ENCODE peak calls at places on chromosomes 4 and X, in six cellular contexts. V, S, I, Y, Z and X are unnamed samples. For H3K4me1, the result is how much of the 10 kb centered on the place peaks cover.

GRCh38 chr4:8571702-8572685 is 8.2 kb upstream of the GPR78 start:
- DNase-seq in V (peak), Y (no peak), Z (no peak), I (no peak), S (no peak), X (no peak)

GRCh38 chrX:94524867-94525266 is 850.9 kb downstream of the FAM133A start:
- DNase-seq in Y (no peak), S (no peak), Z (no peak), I (no peak), V (no peak), X (no peak)

GRCh38 chr4:108068422-108068821 is 78.7 kb downstream of the HADH start:
- DNase-seq in I (no peak), S (no peak), V (no peak), Y (no peak), Z (no peak), X (no peak)

GRCh38 chr4:127400736-127401346 is 231.9 kb upstream of the INTU start:
- DNase-seq in I (no peak), Y (no peak), Z (peak), S (peak), V (peak), X (peak)

GRCh38 chrX:16851827-16852226 is 18.3 kb downstream of the RBBP7 start:
- DNase-seq in V (no peak), S (no peak), Z (no peak), Y (no peak), I (no peak), X (no peak)

GRCh38 chrX:77431227-77431626 is 16.0 kb upstream of the FGF16 start:
- DNase-seq in Y (no peak), V (no peak), S (no peak), Z (peak), I (peak), X (no peak)

GRCh38 chrX:49001521-49002090 is 458 bp downstream of the GRIPAP1 start:
- DNase-seq in V (no peak), S (no peak), I (no peak), Y (no peak), Z (peak), X (peak)

GRCh38 chrX:154459843-154460242 is 1.8 kb downstream of the PLXNA3 start:
- DNase-seq in S (no peak), I (no peak), Y (no peak), Z (no peak), V (no peak), X (no peak)

GRCh38 chrX:41110801-41111625 is 25.8 kb downstream of the USP9X start:
- DNase-seq in S (no peak), Y (no peak), I (no peak), Z (no peak), V (no peak), X (no peak)

GRCh38 chr4:111064342-111064993 is 441.6 kb upstream of the PITX2 start:
- DNase-seq in Z (no peak), V (no peak), Y (no peak), I (no peak), S (no peak), X (no peak)

GRCh38 chr4:111984169-111984873 is 160.9 kb upstream of the FAM241A start:
- DNase-seq in Y (no peak), V (no peak), Z (no peak), S (no peak), I (no peak), X (no peak)

GRCh38 chr4:100288167-100288566 is 97.9 kb upstream of the DDIT4L start:
- DNase-seq in Z (no peak), Y (no peak), I (no peak), V (no peak), S (no peak), X (no peak)

GRCh38 chrX:96480081-96480480 is 204.6 kb upstream of the DIAPH2 start:
- DNase-seq in Y (no peak), S (no peak), Z (no peak), I (no peak), V (no peak), X (no peak)

GRCh38 chr4:6395466-6396228 is 76.8 kb downstream of the PPP2R2C start:
- DNase-seq in V (no peak), Y (no peak), I (no peak), Z (no peak), S (no peak), X (no peak)

GRCh38 chr4:174255374-174255773 is 28.1 kb downstream of the FBXO8 start:
- DNase-seq in I (no peak), Z (no peak), V (no peak), S (no peak), Y (no peak), X (no peak)

GRCh38 chr4:153750197-153750817 is 9.5 kb downstream of the RNF175 start:
- DNase-seq in Y (no peak), I (peak), V (peak), Z (peak), S (peak), X (peak)

GRCh38 chr4:57095245-57095644 is 14.9 kb downstream of the IGFBP7 start:
- DNase-seq in Z (no peak), Y (no peak), V (no peak), I (no peak), S (no peak), X (no peak)

GRCh38 chrX:30822068-30822671 is 66.9 kb downstream of the TAB3 start:
- DNase-seq in Z (peak), S (no peak), Y (no peak), I (no peak), V (no peak), X (no peak)

GRCh38 chrX:129739591-129739990 is 812 bp downstream of the XPNPEP2 start:
- DNase-seq in Z (no peak), Y (no peak), V (no peak), S (no peak), I (no peak), X (no peak)
- H3K4me1 ChIP-seq in Z (under half), Y (under half), V (under half), S (under half), I (under half), X (under half)

GRCh38 chrX:115547448-115547847 is 13.5 kb upstream of the PLS3 start:
- DNase-seq in S (no peak), I (no peak), V (no peak), Y (no peak), Z (no peak), X (no peak)
- TF ChIP-seq CTCF in S (peak), I (no peak), V (no peak), Y (no peak), Z (no peak), X (no peak)

GRCh38 chrX:110394653-110395052 is 36.0 kb downstream of the RTL9 start:
- DNase-seq in Z (no peak), V (no peak), S (no peak), I (no peak), Y (no peak), X (no peak)
- H3K4me3 ChIP-seq in Z (no peak), V (no peak), S (no peak), I (no peak), Y (no peak), X (no peak)

GRCh38 chr4:183190900-183191527 is 92.0 kb downstream of the WWC2 start:
- DNase-seq in Z (no peak), Y (no peak), S (no peak), I (no peak), V (no peak), X (no peak)
- H3K4me1 ChIP-seq in Z (under half), Y (under half), S (under half), I (under half), V (under half), X (under half)

DNA sequence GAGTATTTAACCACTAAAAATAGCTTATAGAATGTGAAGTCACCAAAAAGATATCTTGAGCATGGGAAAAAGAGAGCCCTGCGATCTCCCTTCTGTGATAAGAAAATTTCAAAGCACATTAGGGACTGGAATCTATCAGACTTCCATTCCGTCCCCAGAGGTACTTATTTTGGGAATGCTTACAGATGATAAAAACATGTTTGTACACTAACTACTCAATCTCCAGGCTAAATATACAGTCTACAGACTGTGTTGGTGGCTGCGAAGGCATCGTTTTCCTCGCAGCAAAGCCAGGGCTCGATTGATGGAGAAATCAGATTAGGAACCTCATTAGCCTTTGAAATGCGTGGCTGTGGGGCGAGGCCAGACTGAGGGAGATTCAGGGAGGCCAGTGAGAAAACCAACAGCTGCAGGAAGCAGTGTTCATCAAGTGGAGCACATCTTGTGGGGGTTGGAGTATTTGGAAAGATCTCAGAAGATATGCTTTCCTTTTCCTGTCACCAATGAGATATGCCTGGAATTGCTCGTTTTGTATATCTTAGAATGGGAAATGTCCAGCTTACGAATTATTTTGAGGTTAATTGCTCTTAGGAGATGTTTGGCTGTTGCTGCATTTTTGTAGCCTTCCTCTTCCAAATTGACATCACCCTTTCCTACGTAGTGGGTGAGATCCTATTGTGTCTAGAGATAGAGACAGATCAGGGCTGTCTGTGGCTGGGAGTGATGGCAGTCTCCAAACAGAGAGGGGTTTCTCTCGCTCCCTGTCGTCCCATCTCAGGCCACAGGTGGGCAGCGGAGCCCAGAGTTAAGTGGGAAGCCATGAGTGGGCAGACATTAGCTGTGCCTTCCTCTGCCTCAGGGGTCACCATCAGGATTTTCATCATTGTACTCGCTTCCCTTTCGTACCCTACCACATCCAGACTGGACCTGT is 225.0 kb upstream of the FAT1 start:
- DNase-seq in V (peak), Z (peak), Y (no peak), I (no peak), S (no peak), X (no peak)
- TF ChIP-seq CTCF in V (peak), Z (peak), Y (no peak), I (no peak), S (peak), X (no peak)

GRCh38 chr4:155377281-155377680 is 516 bp upstream of the MAP9 start:
- DNase-seq in Z (no peak), S (no peak), V (no peak), I (no peak), Y (no peak), X (no peak)

GRCh38 chr4:155371432-155372043 is 5.2 kb downstream of the MAP9 start:
- DNase-seq in S (no peak), V (no peak), I (no peak), Z (peak), Y (no peak), X (no peak)

DNA sequence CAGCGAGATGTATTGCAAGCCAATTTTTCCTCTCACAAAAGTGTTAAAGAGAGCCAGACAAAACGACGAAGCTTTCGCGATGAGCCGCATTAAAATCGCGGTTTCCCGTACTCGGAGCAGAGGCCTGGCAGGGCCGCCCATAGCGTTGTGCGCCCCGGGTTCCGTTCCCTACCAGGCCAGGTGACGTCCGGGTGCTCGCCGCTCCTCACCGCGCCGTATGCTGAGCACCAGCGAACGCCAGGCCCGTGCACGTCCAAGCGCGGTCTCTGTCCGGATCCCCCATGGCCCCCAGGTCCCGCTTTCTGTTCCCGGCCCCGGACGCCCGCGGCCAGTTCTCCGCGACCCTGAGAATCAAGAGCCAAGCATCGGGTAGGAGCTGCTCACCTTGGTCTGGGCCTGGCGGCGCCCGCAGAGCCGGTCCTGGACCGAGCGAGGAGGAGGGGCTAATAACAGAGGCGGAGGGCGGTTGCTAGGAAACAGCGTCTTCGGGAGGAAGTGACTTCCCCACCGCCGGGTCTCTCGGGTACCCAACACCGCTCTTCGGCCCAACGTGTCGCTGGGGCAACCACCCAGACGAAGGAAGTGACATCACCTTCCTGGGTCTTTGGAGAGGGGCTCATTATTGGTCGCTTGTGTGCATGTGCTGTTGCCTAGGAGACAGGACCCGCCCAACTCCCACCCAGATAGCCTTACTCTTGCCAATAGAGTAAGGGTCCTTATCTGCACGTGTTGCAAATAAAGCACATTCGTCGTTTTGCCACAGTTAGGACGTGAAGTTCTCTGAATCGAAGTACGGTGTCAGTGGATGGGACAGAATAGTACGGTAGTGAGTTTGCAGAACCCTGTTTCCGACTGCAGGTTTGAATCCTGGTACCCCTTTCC is at the start of gene MAP9:
- DNase-seq in Z (peak), I (peak), Y (no peak), S (peak), V (peak), X (peak)
- H3K4me3 ChIP-seq in Z (peak), I (peak), Y (peak), S (peak), V (peak), X (peak)

GRCh38 chr4:161273607-161274006 is 890.2 kb downstream of the FSTL5 start:
- DNase-seq in V (no peak), Y (no peak), Z (no peak), I (no peak), S (no peak), X (no peak)

GRCh38 chr4:161280929-161281328 is 882.9 kb downstream of the FSTL5 start:
- DNase-seq in Y (no peak), I (no peak), Z (no peak), S (no peak), V (no peak), X (no peak)

DNA sequence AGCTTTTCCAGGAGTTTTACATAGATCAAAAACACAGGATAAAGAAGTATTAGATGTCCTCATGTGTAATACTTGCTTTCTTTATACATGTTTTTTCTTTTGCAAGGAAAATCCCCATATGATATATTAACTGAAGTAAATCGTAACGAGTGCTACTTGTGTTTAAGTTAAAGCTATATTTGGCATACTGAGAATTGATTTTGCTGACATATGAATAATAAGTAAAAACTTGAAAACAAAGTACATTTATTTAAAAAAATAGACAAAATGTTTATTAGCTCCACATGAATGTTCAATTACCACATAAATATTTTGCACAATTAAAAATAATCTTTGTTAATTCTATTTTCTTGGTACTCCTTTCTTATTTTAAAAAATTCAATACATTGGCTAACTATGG is 884.7 kb downstream of the FSTL5 start:
- DNase-seq in Y (no peak), Z (no peak), V (no peak), I (no peak), S (no peak), X (no peak)
- H3K4me1 ChIP-seq in Y (under half), Z (under half), V (under half), I (under half), S (under half), X (under half)

DNA sequence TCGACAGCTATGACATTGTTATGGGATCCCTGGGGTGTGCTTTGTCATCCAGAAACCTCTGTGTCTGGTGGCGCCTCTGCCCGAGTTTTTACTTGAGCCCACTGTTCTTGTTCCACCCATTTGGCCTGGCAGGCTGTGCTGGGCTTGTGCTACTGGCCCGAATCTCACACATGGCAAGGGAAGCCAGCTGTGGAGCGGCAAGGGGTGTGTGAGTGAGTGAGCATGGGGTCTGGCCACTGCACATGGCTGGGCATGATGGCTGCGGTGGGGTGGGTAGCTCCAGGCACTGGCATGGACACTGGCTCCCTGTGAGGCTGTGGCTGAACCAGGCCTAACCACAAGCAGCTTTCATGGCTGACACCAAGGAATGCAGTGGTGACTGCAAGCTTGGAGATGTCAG is 89.2 kb downstream of the DACH2 start:
- DNase-seq in V (no peak), Y (no peak), S (no peak), I (no peak), Z (no peak), X (no peak)
- TF ChIP-seq CTCF in V (no peak), Y (no peak), S (no peak), I (no peak), Z (no peak), X (no peak)